ENCODE peak calls at places on chromosomes 3 and 15, in four cellular contexts. D, L, T and N are unnamed samples.

GRCh38 chr15:59687831-59688230 is 1.3 kb downstream of the BNIP2 start:
- DNase-seq in D (no peak), T (no peak), L (no peak), N (no peak)

GRCh38 chr3:176172430-176172954 is 1024.8 kb downstream of the TBL1XR1 start:
- DNase-seq in D (no peak), L (no peak), T (no peak), N (no peak)

GRCh38 chr3:178082508-178082907 is 453.7 kb upstream of the KCNMB2 start:
- DNase-seq in D (no peak), T (no peak), L (no peak), N (no peak)

GRCh38 chr3:108103040-108103751 is 12.4 kb upstream of the CD47 start:
- DNase-seq in D (no peak), L (no peak), T (no peak), N (peak; percentile 51)

GRCh38 chr3:73674280-73674679 is 49.5 kb upstream of the PDZRN3 start:
- DNase-seq in T (no peak), D (no peak), L (no peak), N (no peak)

GRCh38 chr3:54982807-54983206 is 54.9 kb upstream of the LRTM1 start:
- DNase-seq in L (no peak), D (no peak), T (no peak), N (no peak)

GRCh38 chr15:38425269-38425668 is 28.7 kb upstream of the FAM98B start:
- DNase-seq in T (no peak), D (no peak), L (no peak), N (no peak)

GRCh38 chr3:140972833-140973232 is 31.2 kb downstream of the SLC25A36 start:
- DNase-seq in D (no peak), T (no peak), L (no peak), N (no peak)

GRCh38 chr15:29107291-29107890 is 162.2 kb downstream of the NSMCE3 start:
- DNase-seq in D (no peak), T (no peak), L (no peak), N (peak; percentile 39)

GRCh38 chr3:64218329-64218728 is 6.9 kb downstream of the PRICKLE2 start:
- DNase-seq in L (no peak), D (no peak), T (no peak), N (no peak)

GRCh38 chr15:50247819-50248650 is 17.5 kb downstream of the HDC start:
- DNase-seq in L (peak; percentile 91), D (no peak), T (no peak), N (peak; percentile 35)

GRCh38 chr15:28043625-28044520 is 55.2 kb downstream of the OCA2 start:
- DNase-seq in D (no peak), T (no peak), L (no peak), N (no peak)

GRCh38 chr15:68256675-68257450 is 20.7 kb upstream of the FEM1B start:
- DNase-seq in L (peak; percentile 97), D (peak; percentile 89), T (peak; percentile 93), N (peak; percentile 90)

GRCh38 chr3:196023947-196024346 is 57.9 kb downstream of the TFRC start:
- DNase-seq in L (no peak), T (no peak), D (no peak), N (no peak)

GRCh38 chr15:70101459-70102113 is 3.9 kb upstream of the TLE3 start:
- DNase-seq in L (peak; percentile 92), D (peak; percentile 77), T (peak; percentile 74), N (peak; percentile 76)

GRCh38 chr15:34470091-34470490 is 32.5 kb upstream of the GOLGA8A start:
- DNase-seq in L (no peak), D (no peak), T (no peak), N (no peak)

GRCh38 chr3:11536936-11537612 is 106.6 kb downstream of the VGLL4 start:
- DNase-seq in T (no peak), D (no peak), L (no peak), N (no peak)

GRCh38 chr15:68730491-68731317 is 90.0 kb downstream of the ANP32A start:
- DNase-seq in T (peak; percentile 35), L (peak; percentile 74), D (peak; percentile 45), N (no peak)

GRCh38 chr3:11495948-11496557 is 147.7 kb downstream of the VGLL4 start:
- DNase-seq in T (no peak), D (no peak), L (no peak), N (no peak)

GRCh38 chr3:13648060-13648743 is 99.3 kb downstream of the FBLN2 start:
- DNase-seq in T (peak; percentile 73), L (peak; percentile 91), D (peak; percentile 67), N (no peak)

GRCh38 chr15:68272797-68273271 is 4.7 kb upstream of the FEM1B start:
- DNase-seq in T (no peak), L (no peak), D (no peak), N (no peak)

GRCh38 chr3:122679467-122680291 is 960 bp upstream of the PARP14 start:
- DNase-seq in D (peak; percentile 30), T (peak; percentile 53), L (peak; percentile 70), N (peak; percentile 55)

GRCh38 chr3:70006089-70006488 is 6.6 kb downstream of the SAMMSON start:
- DNase-seq in D (no peak), T (no peak), L (no peak), N (no peak)

GRCh38 chr3:45223889-45224730 is 2.0 kb downstream of the TMEM158 start:
- DNase-seq in L (no peak), T (no peak), D (no peak), N (no peak)

GRCh38 chr3:183491109-183491922 is 62.9 kb upstream of the MCF2L2 start:
- DNase-seq in L (peak; percentile 34), T (peak; percentile 60), D (no peak), N (no peak)

GRCh38 chr15:40257656-40258450 is 19.0 kb downstream of the PAK6 start:
- DNase-seq in L (no peak), T (no peak), D (no peak), N (peak; percentile 15)

GRCh38 chr3:186095584-186096061 is 13.3 kb downstream of the ETV5 start:
- DNase-seq in D (no peak), T (no peak), L (no peak), N (peak; percentile 43)

GRCh38 chr15:98076021-98076816 is 115.7 kb downstream of the ARRDC4 start:
- DNase-seq in D (peak; percentile 13), T (no peak), L (peak; percentile 59), N (no peak)

GRCh38 chr15:55998478-55998877 is 5.1 kb upstream of the NEDD4 start:
- DNase-seq in D (no peak), L (no peak), T (no peak), N (no peak)

GRCh38 chr3:190224466-190225185 is 97.6 kb downstream of the CLDN1 start:
- DNase-seq in T (no peak), D (no peak), L (no peak), N (no peak)

GRCh38 chr15:43769584-43770228 is 7.1 kb downstream of the ELL3 start:
- DNase-seq in L (peak; percentile 89), D (no peak), T (peak; percentile 63), N (peak; percentile 44)

GRCh38 chr3:184174646-184175492 is at the start of gene AP2M1:
- DNase-seq in L (peak; percentile 100), T (peak; percentile 97), D (peak; percentile 97), N (peak; percentile 99)

GRCh38 chr3:100548053-100548452 is 55.6 kb downstream of the TMEM45A start:
- DNase-seq in T (no peak), D (no peak), L (no peak), N (no peak)

GRCh38 chr3:179318876-179319275 is 4.0 kb upstream of the ZNF639 start:
- DNase-seq in L (no peak), T (no peak), D (no peak), N (no peak)

GRCh38 chr3:192915306-192915705 is 2.4 kb downstream of the MB21D2 start:
- DNase-seq in T (no peak), D (no peak), L (no peak), N (no peak)

GRCh38 chr3:114800272-114800671 is 346.8 kb downstream of the ZBTB20 start:
- DNase-seq in L (no peak), T (no peak), D (no peak), N (no peak)

GRCh38 chr3:7204848-7205156 is 343.9 kb downstream of the GRM7 start:
- DNase-seq in L (no peak), T (no peak), D (no peak), N (no peak)

GRCh38 chr15:51924146-51925068 is 47.2 kb downstream of the LEO1 start:
- DNase-seq in D (no peak), T (no peak), L (no peak), N (no peak)

GRCh38 chr3:194761384-194761783 is 75.7 kb downstream of the FAM43A start:
- DNase-seq in D (no peak), L (peak; percentile 57), T (no peak), N (no peak)

GRCh38 chr15:76343313-76343996 is 6.9 kb downstream of the ISL2 start:
- DNase-seq in T (no peak), L (no peak), D (no peak), N (no peak)
- H3K4me1 ChIP-seq in T (peaks cover 37% of the 10 kb centered on the region), L (peaks cover 31% of the 10 kb centered on the region), D (peaks cover 15% of the 10 kb centered on the region), N (peaks cover 38% of the 10 kb centered on the region)

GRCh38 chr15:78934063-78935023 is 10.5 kb downstream of the CTSH start:
- DNase-seq in L (no peak), T (no peak), D (peak; percentile 64), N (peak; percentile 57)

GRCh38 chr15:78933187-78934062 is 11.4 kb downstream of the CTSH start:
- DNase-seq in D (no peak), L (no peak), T (no peak), N (no peak)

GRCh38 chr15:78930577-78931388 is 14.1 kb downstream of the CTSH start:
- DNase-seq in T (no peak), L (peak; percentile 90), D (no peak), N (no peak)

GRCh38 chr15:78931439-78931981 is 13.3 kb downstream of the CTSH start:
- DNase-seq in L (no peak), D (no peak), T (no peak), N (no peak)

GRCh38 chr15:78932216-78932808 is 12.5 kb downstream of the CTSH start:
- DNase-seq in D (no peak), L (no peak), T (no peak), N (no peak)
- H3K4me1 ChIP-seq in D (peaks cover 1% of the 10 kb centered on the region), L (peaks cover 7% of the 10 kb centered on the region), T (no peaks in the 10 kb centered on the region), N (no peaks in the 10 kb centered on the region)

GRCh38 chr3:41204369-41204768 is 5.1 kb downstream of the CTNNB1 start:
- DNase-seq in D (no peak), L (no peak), T (no peak), N (no peak)
- H3K4me1 ChIP-seq in D (peaks cover 11% of the 10 kb centered on the region), L (peaks cover 50% of the 10 kb centered on the region), T (peaks cover 4% of the 10 kb centered on the region), N (peaks cover 57% of the 10 kb centered on the region)

GRCh38 chr15:71282086-71282485 is 166.8 kb downstream of the THSD4 start:
- DNase-seq in L (no peak), D (no peak), T (no peak), N (no peak)

GRCh38 chr15:71278989-71279756 is 163.9 kb downstream of the THSD4 start:
- DNase-seq in T (peak; percentile 75), D (no peak), L (peak; percentile 84), N (peak; percentile 86)

GRCh38 chr15:71276355-71276665 is 161.0 kb downstream of the THSD4 start:
- DNase-seq in D (no peak), L (no peak), T (no peak), N (no peak)

GRCh38 chr15:71275566-71276354 is 160.5 kb downstream of the THSD4 start:
- DNase-seq in T (no peak), D (no peak), L (no peak), N (no peak)

GRCh38 chr15:71279757-71280141 is 164.5 kb downstream of the THSD4 start:
- DNase-seq in L (peak; percentile 64), D (no peak), T (no peak), N (no peak)
- H3K4me1 ChIP-seq in L (peaks cover 9% of the 10 kb centered on the region), D (peaks cover 2% of the 10 kb centered on the region), T (peaks cover 11% of the 10 kb centered on the region), N (peaks cover 8% of the 10 kb centered on the region)